ENCODE peak calls at places on chromosome 20, in five cellular contexts. P is amniotic epithelial cell; V is stimulated activated CD8-positive, alpha-beta memory T cell treated with anti-CD3 and anti-CD28 coated beads, Interleukin-7, amount 100 ng/mL, for 24 hours; N is HFFc6; X is GM19239. S is an unnamed sample.
A peak's percentile ranks its signal among the peaks of the same experiment; 100 is the strongest.

GRCh38 chr20:18001131-18001921 is 32.5 kb downstream of the MGME1 start:
- DNase-seq in N (peak; percentile 12), V (no peak), P (peak; percentile 93), X (no peak), S (peak; percentile 13)

GRCh38 chr20:5870462-5871021 is 79.8 kb downstream of the TRMT6 start:
- DNase-seq in V (no peak), P (no peak), N (no peak), X (no peak), S (no peak)

GRCh38 chr20:11267131-11267761 is 593.4 kb upstream of the JAG1 start:
- DNase-seq in P (peak; percentile 94), N (peak; percentile 77), X (no peak), V (no peak), S (peak; percentile 93)

GRCh38 chr20:23128461-23129125 is 42.5 kb upstream of the CD93 start:
- DNase-seq in P (no peak), X (no peak), N (no peak), V (no peak), S (no peak)

GRCh38 chr20:2151805-2152727 is 50.4 kb downstream of the STK35 start:
- DNase-seq in X (no peak), P (peak; percentile 49), N (peak; percentile 32), V (no peak), S (no peak)

GRCh38 chr20:34222208-34222607 is 19.0 kb upstream of the ASIP start:
- DNase-seq in V (no peak), X (no peak), P (peak; percentile 97), N (peak; percentile 95), S (no peak)

GRCh38 chr20:35269055-35269781 is 8.7 kb downstream of the MMP24OS start:
- DNase-seq in X (peak; percentile 68), N (peak; percentile 59), V (no peak), P (peak; percentile 55), S (peak; percentile 83)

GRCh38 chr20:56439784-56440291 is 27.8 kb downstream of the CASS4 start:
- DNase-seq in X (no peak), V (no peak), N (peak; percentile 98), P (peak; percentile 89), S (peak; percentile 57)